ENCODE peak calls at places on chromosomes 2 and 18, in eight cellular contexts. E is right atrium auricular region; D is stomach; X is body of pancreas; N is neural progenitor cell; A is CD8-positive, alpha-beta T cell; Q is mesenchymal stem cell; T is left ventricle myocardium inferior. O is an unnamed sample.

GRCh38 chr2:188517549-188518255 is 226.0 kb downstream of the GULP1 start:
- DNase-seq in N (peak; percentile 37), D (no peak), A (no peak), E (no peak), Q (peak; percentile 83), T (no peak), X (no peak), O (no peak)

GRCh38 chr18:23302852-23303527 is 150.1 kb upstream of the RIOK3 start:
- DNase-seq in T (no peak), N (no peak), D (no peak), A (no peak), E (no peak), X (no peak), Q (peak; percentile 96), O (no peak)

GRCh38 chr2:103887625-103888024 is 966.3 kb upstream of the POU3F3 start:
- DNase-seq in Q (no peak), E (no peak), T (no peak), D (no peak), X (no peak), N (no peak), A (no peak), O (no peak)

GRCh38 chr2:2743164-2743571 is 412.1 kb upstream of the MYT1L start:
- DNase-seq in X (peak; percentile 31), T (peak; percentile 68), E (peak; percentile 81), Q (no peak), N (no peak), A (no peak), D (no peak), O (peak; percentile 51)

GRCh38 chr2:158795110-158795924 is at the start of gene DAPL1:
- DNase-seq in A (no peak), E (no peak), N (peak; percentile 24), T (no peak), D (peak; percentile 46), X (peak; percentile 69), Q (no peak), O (no peak)

GRCh38 chr2:72579595-72580180 is 246.1 kb downstream of the EXOC6B start:
- DNase-seq in X (no peak), Q (peak; percentile 64), A (no peak), D (no peak), N (peak; percentile 31), T (no peak), E (no peak), O (no peak)

GRCh38 chr2:157784169-157784822 is 91.8 kb downstream of the ACVR1 start:
- DNase-seq in Q (peak; percentile 58), A (no peak), T (peak; percentile 46), N (no peak), D (peak; percentile 80), X (peak; percentile 83), E (peak; percentile 63), O (peak; percentile 38)

GRCh38 chr2:36561223-36561944 is 36.6 kb downstream of the FEZ2 start:
- DNase-seq in Q (peak; percentile 95), T (no peak), A (no peak), N (no peak), D (no peak), E (no peak), X (no peak), O (no peak)

GRCh38 chr2:62660582-62661262 is 44.8 kb upstream of the EHBP1 start:
- DNase-seq in D (no peak), X (no peak), A (no peak), Q (peak; percentile 86), T (no peak), N (no peak), E (no peak), O (no peak)

GRCh38 chr18:957829-958228 is 53.2 kb downstream of the ADCYAP1 start:
- DNase-seq in D (no peak), N (no peak), A (no peak), Q (no peak), E (no peak), X (no peak), T (no peak), O (no peak)

GRCh38 chr2:122028371-122029102 is 273.1 kb downstream of the TSN start:
- DNase-seq in Q (no peak), A (no peak), T (no peak), D (no peak), X (no peak), N (no peak), E (peak; percentile 28), O (no peak)

GRCh38 chr2:97844311-97844859 is 131.0 kb downstream of the ZAP70 start:
- DNase-seq in N (no peak), E (no peak), D (no peak), Q (no peak), A (no peak), X (no peak), T (no peak), O (no peak)

GRCh38 chr18:10304853-10305252 is 149.6 kb upstream of the APCDD1 start:
- DNase-seq in A (no peak), Q (peak; percentile 60), D (no peak), N (no peak), T (no peak), E (peak; percentile 82), X (peak; percentile 37), O (no peak)

GRCh38 chr2:191617589-191617988 is 60.3 kb upstream of the NABP1 start:
- DNase-seq in T (no peak), E (no peak), D (no peak), A (peak; percentile 33), N (no peak), X (no peak), Q (no peak), O (no peak)

GRCh38 chr18:77749189-77749588 is 499.5 kb downstream of the GALR1 start:
- DNase-seq in X (no peak), D (no peak), A (no peak), N (peak; percentile 51), T (no peak), E (no peak), Q (no peak), O (no peak)

GRCh38 chr2:241179894-241180293 is 8.6 kb upstream of the ANO7 start:
- DNase-seq in N (no peak), X (no peak), E (no peak), Q (no peak), A (no peak), D (no peak), T (no peak), O (no peak)

GRCh38 chr2:152263902-152264301 is 71.1 kb upstream of the FMNL2 start:
- DNase-seq in N (no peak), T (no peak), X (no peak), E (no peak), A (no peak), D (no peak), Q (no peak), O (no peak)

GRCh38 chr2:27379840-27380625 is 501 bp downstream of the ZNF513 start:
- DNase-seq in Q (peak; percentile 82), D (peak; percentile 40), E (peak; percentile 70), A (no peak), X (peak; percentile 55), N (no peak), T (peak; percentile 70), O (peak; percentile 84)

GRCh38 chr2:108458082-108458481 is 9.1 kb downstream of the GCC2 start:
- DNase-seq in A (no peak), X (no peak), T (no peak), Q (no peak), E (no peak), N (no peak), D (no peak), O (no peak)

GRCh38 chr2:206361407-206362045 is 81.8 kb upstream of the ADAM23 start:
- DNase-seq in X (no peak), Q (no peak), E (no peak), D (no peak), A (no peak), T (no peak), N (no peak), O (no peak)

GRCh38 chr2:3430211-3430610 is 50.7 kb downstream of the TRAPPC12 start:
- DNase-seq in Q (no peak), D (no peak), E (no peak), A (no peak), N (no peak), T (no peak), X (no peak), O (no peak)

GRCh38 chr2:229363126-229363814 is 92.2 kb upstream of the PID1 start:
- DNase-seq in X (no peak), Q (no peak), D (no peak), T (no peak), N (no peak), A (no peak), E (no peak), O (no peak)

GRCh38 chr2:122203523-122203922 is 448.1 kb downstream of the TSN start:
- DNase-seq in A (no peak), D (no peak), T (no peak), Q (no peak), X (no peak), E (no peak), N (peak; percentile 32), O (no peak)

GRCh38 chr2:28583899-28584553 is 88.2 kb downstream of the PLB1 start:
- DNase-seq in X (peak; percentile 73), A (peak; percentile 22), Q (peak; percentile 98), N (no peak), T (peak; percentile 82), E (peak; percentile 93), D (peak; percentile 50), O (peak; percentile 56)

GRCh38 chr2:239831272-239831731 is 193.8 kb downstream of the NDUFA10 start:
- DNase-seq in T (peak; percentile 16), A (no peak), D (peak; percentile 17), E (peak; percentile 44), N (peak; percentile 68), X (no peak), Q (no peak), O (peak; percentile 27)

GRCh38 chr18:79147014-79147413 is 77.8 kb downstream of the ATP9B start:
- DNase-seq in Q (no peak), E (no peak), N (no peak), T (no peak), A (no peak), X (no peak), D (no peak), O (no peak)

GRCh38 chr2:205758498-205758897 is 76.2 kb downstream of the NRP2 start:
- DNase-seq in X (no peak), N (no peak), D (no peak), Q (no peak), T (no peak), A (no peak), E (no peak), O (no peak)

GRCh38 chr2:119794237-119794636 is 34.5 kb downstream of the PTPN4 start:
- DNase-seq in X (no peak), D (no peak), E (no peak), N (no peak), T (no peak), A (no peak), Q (no peak), O (no peak)
- H3K9me3 ChIP-seq in X (no peaks in the 10 kb centered on the region), D (peaks cover 15% of the 10 kb centered on the region), E (peaks cover 30% of the 10 kb centered on the region), N (peaks cover 13% of the 10 kb centered on the region), T (peaks cover 40% of the 10 kb centered on the region), A (peaks cover 4% of the 10 kb centered on the region), Q (peaks cover 10% of the 10 kb centered on the region), O (no peaks in the 10 kb centered on the region)

GRCh38 chr2:233250985-233251305 is 528 bp upstream of the ATG16L1 start:
- DNase-seq in X (no peak), T (no peak), Q (no peak), E (no peak), A (no peak), D (no peak), N (no peak), O (no peak)
- H3K4me3 ChIP-seq in X (no peak overlapping the region), T (peak overlapping the region; percentile 99), Q (peak overlapping the region; percentile 98), E (peak overlapping the region; percentile 100), A (no peak overlapping the region), D (peak overlapping the region; percentile 99), N (no peak overlapping the region), O (no peak overlapping the region)

GRCh38 chr18:57423821-57424220 is 11.4 kb upstream of the ONECUT2 start:
- DNase-seq in N (no peak), E (no peak), T (no peak), D (no peak), X (no peak), A (no peak), Q (no peak), O (no peak)
- H3K9me3 ChIP-seq in N (no peaks in the 10 kb centered on the region), E (peaks cover 16% of the 10 kb centered on the region), T (peaks cover 12% of the 10 kb centered on the region), D (peaks cover 28% of the 10 kb centered on the region), X (no peaks in the 10 kb centered on the region), A (no peaks in the 10 kb centered on the region), Q (peaks cover 4% of the 10 kb centered on the region), O (peaks cover 4% of the 10 kb centered on the region)

GRCh38 chr2:142880275-142880674 is 2.8 kb downstream of the KYNU start:
- DNase-seq in E (no peak), N (no peak), X (no peak), T (no peak), D (no peak), Q (peak; percentile 72), A (no peak), O (no peak)
- H3K4me3 ChIP-seq in E (no peak overlapping the region), N (no peak overlapping the region), X (no peak overlapping the region), T (no peak overlapping the region), D (no peak overlapping the region), Q (peak overlapping the region; percentile 14), A (no peak overlapping the region), O (no peak overlapping the region)